ENCODE peak calls at places on chromosomes 6 and 20, in four cellular contexts. L is sigmoid colon, X is hepatocyte, Z is psoas muscle. M is an unnamed sample.

GRCh38 chr6:165845488-165845887 is 182.4 kb upstream of the PDE10A start:
- DNase-seq in L (no peak), X (no peak), Z (no peak), M (no peak)

GRCh38 chr6:35015996-35016395 is 125.1 kb downstream of the TCP11 start:
- DNase-seq in L (no peak), X (no peak), Z (no peak), M (no peak)

GRCh38 chr6:7058250-7058923 is 49.4 kb upstream of the RREB1 start:
- DNase-seq in L (no peak), X (peak), Z (peak), M (no peak)

GRCh38 chr6:10054662-10055061 is 360.2 kb downstream of the TFAP2A start:
- DNase-seq in L (no peak), X (no peak), Z (no peak), M (no peak)

GRCh38 chr6:122068291-122068769 is 331.1 kb upstream of the HSF2 start:
- DNase-seq in L (no peak), X (no peak), Z (no peak), M (no peak)

GRCh38 chr6:158038291-158039177 is 56.9 kb downstream of the SYNJ2 start:
- DNase-seq in L (peak), X (peak), Z (no peak), M (peak)

GRCh38 chr20:22663528-22664025 is 79.2 kb upstream of the FOXA2 start:
- DNase-seq in L (no peak), X (no peak), Z (no peak), M (no peak)

GRCh38 chr20:55252525-55252924 is 752.8 kb downstream of the CBLN4 start:
- DNase-seq in L (no peak), X (no peak), Z (no peak), M (no peak)

GRCh38 chr20:5205348-5206210 is 78.8 kb downstream of the CDS2 start:
- DNase-seq in L (peak), X (peak), Z (peak), M (no peak)

GRCh38 chr20:40245829-40246228 is 443.2 kb downstream of the MAFB start:
- DNase-seq in L (no peak), X (no peak), Z (no peak), M (no peak)

GRCh38 chr6:161376367-161376766 is 102.5 kb upstream of the AGPAT4 start:
- DNase-seq in L (no peak), X (no peak), Z (no peak), M (no peak)

GRCh38 chr6:10713962-10714361 is 8.9 kb upstream of the TMEM14C start:
- DNase-seq in L (no peak), X (no peak), Z (no peak), M (no peak)

GRCh38 chr20:42483694-42484303 is 705.9 kb downstream of the PTPRT start:
- DNase-seq in L (no peak), X (peak), Z (no peak), M (no peak)
- TF ChIP-seq CTCF in L (no peak), X (peak), Z (no peak), M (peak)

DNA sequence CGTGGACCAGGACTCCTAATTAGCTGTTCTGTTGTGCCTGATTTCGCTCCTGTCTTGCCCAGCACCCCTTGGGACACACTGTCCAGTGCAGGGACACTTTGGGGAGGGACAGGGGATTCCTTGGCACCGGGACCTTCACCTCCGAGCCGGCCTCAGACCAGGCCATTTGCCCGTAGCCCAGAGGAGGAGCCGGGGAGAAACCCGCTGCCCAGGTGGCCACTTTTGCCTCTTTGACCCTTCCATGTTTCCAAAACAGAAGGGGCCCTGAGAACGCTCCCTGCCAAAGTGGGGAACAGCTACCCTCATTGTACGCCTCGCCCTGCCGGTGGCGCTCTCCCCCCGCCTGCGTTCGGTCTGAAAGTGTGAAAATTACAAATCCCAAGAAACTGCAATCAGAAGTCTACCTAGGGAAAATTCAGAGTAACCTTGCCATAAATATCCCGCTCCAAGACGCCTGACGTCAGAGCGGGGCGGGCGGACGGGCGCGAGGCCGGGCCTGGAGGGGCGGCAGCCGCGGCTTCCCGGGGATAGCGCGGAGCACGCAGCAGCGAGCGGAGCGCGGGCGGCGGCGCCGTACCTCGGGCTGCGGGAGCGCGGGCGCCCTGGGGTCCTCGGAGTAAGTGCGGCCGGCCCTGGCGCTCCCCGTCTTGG is at the start of gene DAAM2:
- DNase-seq in L (peak), X (peak), Z (peak), M (no peak)
- TF ChIP-seq CTCF in L (no peak), X (peak), Z (peak), M (peak)

GRCh38 chr6:15504581-15505350 is 158.1 kb downstream of the DTNBP1 start:
- DNase-seq in L (peak), X (peak), Z (peak), M (peak)
- TF ChIP-seq CTCF in L (no peak), X (no peak), Z (no peak), M (peak)

GRCh38 chr20:53381568-53382262 is 211.9 kb downstream of the ZNF217 start:
- DNase-seq in L (no peak), X (no peak), Z (no peak), M (no peak)
- TF ChIP-seq CTCF in L (no peak), X (no peak), Z (no peak), M (no peak)

GRCh38 chr6:36897629-36898028 is 11.9 kb downstream of the C6orf89 start:
- DNase-seq in L (no peak), X (peak), Z (no peak), M (no peak)
- TF ChIP-seq CTCF in L (peak), X (peak), Z (no peak), M (peak)

DNA sequence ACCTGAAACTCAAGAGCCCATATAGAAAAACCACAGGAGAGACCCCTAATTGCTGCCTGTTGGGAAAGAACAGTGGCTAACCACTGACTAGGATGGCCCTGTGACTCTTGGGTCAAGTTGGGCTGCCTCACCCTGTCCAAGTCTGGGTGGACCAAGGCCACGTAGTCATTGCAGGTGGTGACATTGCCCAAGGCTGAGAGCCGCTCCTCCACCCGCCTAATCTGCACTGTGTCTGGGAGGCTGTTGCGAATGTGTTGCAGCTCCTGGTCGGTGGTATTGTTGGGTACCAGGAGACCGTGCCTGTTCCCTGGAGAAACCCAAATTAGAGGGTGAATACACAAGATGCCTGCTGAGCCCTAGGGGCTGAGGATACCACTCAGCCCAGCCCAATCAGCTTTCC is 2.6 kb upstream of the MMP24OS start:
- DNase-seq in L (no peak), X (no peak), Z (no peak), M (no peak)
- TF ChIP-seq CTCF in L (no peak), X (no peak), Z (no peak), M (no peak)

DNA sequence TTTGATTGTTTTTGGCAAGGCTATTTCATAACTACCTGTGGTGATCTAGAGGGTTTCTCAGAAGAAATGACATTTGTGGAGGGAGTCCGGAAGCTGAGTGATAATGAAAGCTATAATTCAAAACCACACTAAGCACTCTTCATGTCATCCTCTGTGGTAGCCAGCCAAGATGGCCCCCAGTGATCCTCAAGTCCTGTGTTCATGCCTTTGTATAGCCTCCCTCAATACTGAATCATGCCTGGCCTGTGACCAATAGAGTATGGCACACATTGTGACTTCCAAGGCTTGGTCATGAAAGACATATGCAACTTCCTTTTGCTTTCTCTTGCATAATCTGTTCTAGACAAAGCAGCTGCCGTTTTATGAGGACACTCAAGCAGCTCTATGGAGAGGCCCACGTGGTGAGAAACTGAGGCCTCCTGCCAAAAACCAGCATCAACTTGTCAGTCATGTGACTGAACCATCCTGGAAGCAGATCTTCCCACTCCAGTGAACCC is 12.8 kb upstream of the DNAAF9 start:
- DNase-seq in L (peak), X (no peak), Z (peak), M (no peak)
- TF ChIP-seq CTCF in L (no peak), X (no peak), Z (no peak), M (no peak)

DNA sequence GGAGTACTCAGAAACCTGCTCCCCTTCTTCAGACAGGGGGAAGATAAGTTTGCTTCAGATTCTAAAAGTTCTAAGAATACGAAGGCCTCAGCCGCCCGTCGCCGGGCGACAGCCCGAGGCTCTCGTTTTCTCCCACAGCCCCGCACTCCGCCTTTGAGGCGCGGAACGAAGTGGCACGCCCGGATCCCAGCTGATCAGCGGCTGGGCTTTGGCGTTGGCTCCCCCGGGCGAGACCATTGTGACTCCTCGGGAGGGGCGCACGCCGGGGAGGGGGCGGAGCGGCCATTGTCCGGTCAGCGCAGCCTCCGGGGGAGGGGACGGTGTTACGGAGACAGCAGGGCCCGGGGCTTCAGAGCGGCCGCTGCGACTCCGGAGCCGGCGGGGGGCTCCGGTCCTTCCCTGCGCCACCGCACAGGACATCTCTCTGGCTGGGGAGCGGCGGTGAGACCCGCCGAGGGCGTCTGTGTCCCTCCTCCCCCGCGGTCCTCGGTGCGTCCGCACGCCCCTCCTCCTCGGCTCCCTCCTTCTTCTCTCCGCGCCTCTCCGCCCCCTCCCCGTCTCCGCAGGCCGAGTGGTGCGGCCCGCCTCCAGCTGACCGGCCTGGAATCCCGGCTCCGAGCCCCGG is at the start of gene ZFAND3:
- DNase-seq in L (peak), X (peak), Z (peak), M (peak)
- TF ChIP-seq CTCF in L (no peak), X (no peak), Z (no peak), M (no peak)